ENCODE peak calls at places on chromosomes 4 and X, in four cellular contexts. K, N, L and G are unnamed samples.

GRCh38 chrX:150688911-150689451 is 4.2 kb upstream of the MTMR1 start:
- DNase-seq in K (no peak), N (no peak), L (peak; percentile 29), G (peak; percentile 15)

GRCh38 chrX:45515262-45516215 is 314.9 kb upstream of the DIPK2B start:
- DNase-seq in N (peak; percentile 21), L (peak; percentile 71), K (no peak), G (peak; percentile 42)

GRCh38 chr4:103887191-103887590 is 167.4 kb upstream of the TACR3 start:
- DNase-seq in L (no peak), N (no peak), K (no peak), G (no peak)

GRCh38 chr4:4677825-4678522 is 136.1 kb upstream of the STX18 start:
- DNase-seq in N (peak; percentile 40), K (no peak), L (no peak), G (peak; percentile 48)

GRCh38 chr4:141132689-141133145 is 552 bp downstream of the RNF150 start:
- DNase-seq in N (no peak), K (no peak), L (no peak), G (peak; percentile 50)

GRCh38 chr4:1568855-1569460 is 115.2 kb downstream of the FAM53A start:
- DNase-seq in L (no peak), K (no peak), N (no peak), G (no peak)

GRCh38 chr4:41525129-41525528 is 12.8 kb upstream of the LIMCH1 start:
- DNase-seq in K (no peak), N (no peak), L (no peak), G (no peak)

GRCh38 chr4:1183985-1184773 is 11.8 kb upstream of the SPON2 start:
- DNase-seq in N (no peak), K (peak; percentile 64), L (no peak), G (no peak)

GRCh38 chrX:26026179-26026578 is 112.0 kb upstream of the MAGEB18 start:
- DNase-seq in N (no peak), K (no peak), L (no peak), G (no peak)

GRCh38 chr4:133154725-133155124 is 5.6 kb downstream of the PCDH10 start:
- DNase-seq in N (peak; percentile 36), K (no peak), L (peak; percentile 4), G (peak; percentile 16)

GRCh38 chr4:3342182-3342854 is 49.5 kb downstream of the RGS12 start:
- DNase-seq in N (no peak), K (no peak), L (peak; percentile 85), G (peak; percentile 6)

GRCh38 chrX:120474085-120474484 is 5.0 kb upstream of the LAMP2 start:
- DNase-seq in N (no peak), L (no peak), K (no peak), G (no peak)

GRCh38 chr4:132614682-132615081 is 534.4 kb upstream of the PCDH10 start:
- DNase-seq in K (no peak), N (no peak), L (no peak), G (no peak)

GRCh38 chr4:157052429-157053040 is 23.4 kb upstream of the GLRB start:
- DNase-seq in K (no peak), N (no peak), L (no peak), G (no peak)

GRCh38 chr4:99885063-99885664 is 9.1 kb downstream of the LAMTOR3 start:
- DNase-seq in K (no peak), N (peak; percentile 62), L (peak; percentile 21), G (peak; percentile 19)

GRCh38 chr4:115575851-115576250 is 462.4 kb upstream of the NDST4 start:
- DNase-seq in L (no peak), K (no peak), N (no peak), G (no peak)

GRCh38 chrX:48558270-48558669 is 16.0 kb upstream of the RBM3 start:
- DNase-seq in L (no peak), N (no peak), K (no peak), G (peak; percentile 1)

GRCh38 chrX:139423186-139423585 is 107.4 kb upstream of the F9 start:
- DNase-seq in K (no peak), N (no peak), L (no peak), G (no peak)

GRCh38 chrX:65035451-65035779 is 59.2 kb upstream of the ZC4H2 start:
- DNase-seq in N (peak; percentile 24), L (no peak), K (no peak), G (no peak)

GRCh38 chr4:24235609-24236008 is 345.8 kb upstream of the PPARGC1A start:
- DNase-seq in K (no peak), N (no peak), L (no peak), G (no peak)

GRCh38 chr4:171202908-171203307 is 610.3 kb upstream of the GALNTL6 start:
- DNase-seq in L (no peak), K (no peak), N (no peak), G (no peak)

GRCh38 chr4:48409203-48409602 is 67.9 kb downstream of the SLAIN2 start:
- DNase-seq in N (no peak), K (no peak), L (no peak), G (no peak)

GRCh38 chrX:11759461-11760311 is 1.6 kb downstream of the MSL3 start:
- DNase-seq in L (peak; percentile 88), N (peak; percentile 90), K (peak; percentile 70), G (peak; percentile 77)

GRCh38 chr4:179151770-179152169 is 1709.5 kb upstream of the AGA start:
- DNase-seq in N (no peak), K (no peak), L (no peak), G (no peak)

GRCh38 chr4:179941911-179942310 is 2301.3 kb upstream of the TENM3 start:
- DNase-seq in L (no peak), K (no peak), N (no peak), G (no peak)

GRCh38 chr4:128306992-128307581 is 19.5 kb upstream of the PGRMC2 start:
- DNase-seq in L (no peak), N (peak; percentile 56), K (no peak), G (no peak)

GRCh38 chr4:3071811-3072210 is 2.5 kb downstream of the HTT-AS start:
- DNase-seq in L (no peak), N (no peak), K (no peak), G (no peak)

GRCh38 chrX:128106630-128107029 is 54.4 kb upstream of the ACTRT1 start:
- DNase-seq in L (peak; percentile 3), K (no peak), N (peak; percentile 0), G (peak; percentile 45)

GRCh38 chr4:142435599-142436235 is 410.4 kb downstream of the INPP4B start:
- DNase-seq in N (no peak), K (no peak), L (no peak), G (no peak)

GRCh38 chr4:77501851-77502250 is 103.8 kb upstream of the CXCL13 start:
- DNase-seq in L (no peak), K (no peak), N (no peak), G (no peak)

GRCh38 chr4:127162741-127163140 is 470.0 kb upstream of the INTU start:
- DNase-seq in L (no peak), K (no peak), N (no peak), G (no peak)

GRCh38 chr4:151537726-151538125 is 128.8 kb downstream of the FHIP1A start:
- DNase-seq in K (no peak), L (no peak), N (no peak), G (no peak)

GRCh38 chr4:7195546-7196282 is 3.4 kb downstream of the SORCS2 start:
- DNase-seq in L (no peak), N (no peak), K (no peak), G (no peak)

GRCh38 chrX:2684256-2684655 is 6.8 kb upstream of the CD99 start:
- DNase-seq in L (no peak), K (no peak), N (no peak), G (no peak)

GRCh38 chr4:13236485-13236884 is 247.7 kb downstream of the RAB28 start:
- DNase-seq in K (no peak), N (no peak), L (peak; percentile 93), G (no peak)

GRCh38 chr4:115154826-115155225 is 41.4 kb upstream of the NDST4 start:
- DNase-seq in L (no peak), N (no peak), K (no peak), G (peak; percentile 13)

GRCh38 chr4:98728871-98729270 is 70.5 kb upstream of the TSPAN5 start:
- DNase-seq in K (no peak), L (no peak), N (no peak), G (no peak)

GRCh38 chr4:182280439-182281111 is 37.4 kb downstream of the TENM3 start:
- DNase-seq in K (no peak), N (no peak), L (no peak), G (no peak)

GRCh38 chr4:161254375-161254774 is 909.4 kb downstream of the FSTL5 start:
- DNase-seq in K (no peak), L (no peak), N (no peak), G (no peak)

GRCh38 chrX:14903891-14904290 is 30.7 kb downstream of the MOSPD2 start:
- DNase-seq in L (no peak), N (no peak), K (no peak), G (no peak)
- TF ChIP-seq TARDBP in L (no peak), N (no peak), K (no peak), G (no peak)

GRCh38 chr4:109303141-109303499 is 662 bp upstream of the COL25A1 start:
- DNase-seq in K (no peak), N (no peak), L (no peak), G (peak; percentile 54)
- TF ChIP-seq FOXK2 in K (no peak), N (no peak), L (no peak), G (no peak)

GRCh38 chr4:124529131-124529530 is 183.4 kb downstream of the ANKRD50 start:
- DNase-seq in L (no peak), K (no peak), N (no peak), G (no peak)

GRCh38 chr4:124527364-124527763 is 185.2 kb downstream of the ANKRD50 start:
- DNase-seq in K (no peak), L (no peak), N (no peak), G (no peak)

GRCh38 chr4:124534133-124534532 is 178.4 kb downstream of the ANKRD50 start:
- DNase-seq in N (no peak), L (no peak), K (no peak), G (no peak)

GRCh38 chr4:124526760-124527159 is 185.8 kb downstream of the ANKRD50 start:
- DNase-seq in L (peak; percentile 76), K (no peak), N (no peak), G (no peak)

DNA sequence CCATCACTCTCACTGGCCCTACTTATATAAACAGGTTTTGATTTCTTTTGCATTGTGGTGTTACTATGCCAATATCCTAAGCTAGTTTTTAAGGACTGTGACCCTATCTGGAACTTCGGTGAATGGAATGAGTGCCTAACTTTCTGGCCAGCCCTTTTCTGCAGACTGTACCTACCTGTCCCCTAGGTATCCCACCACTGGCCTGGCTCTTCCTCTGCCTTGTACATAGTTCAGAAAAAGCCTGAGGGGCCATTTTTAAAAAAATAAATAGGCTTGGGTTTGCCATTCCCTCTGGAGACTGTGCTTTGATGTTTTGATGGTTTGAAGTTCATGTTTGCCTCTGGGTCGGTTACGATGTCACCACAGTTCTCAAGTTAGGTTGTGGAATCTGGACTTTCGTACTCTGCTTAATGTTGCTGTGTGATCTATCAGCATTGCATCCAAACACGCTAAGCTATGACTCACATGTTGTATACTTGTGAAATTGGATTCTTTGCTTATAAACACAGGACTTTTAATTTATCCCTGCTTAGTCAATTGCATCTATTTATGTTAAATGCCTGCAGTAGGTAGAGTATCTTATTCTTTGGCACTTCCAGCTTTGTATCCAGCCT is 182.0 kb downstream of the ANKRD50 start:
- DNase-seq in K (no peak), N (no peak), L (peak; percentile 99), G (no peak)
- TF ChIP-seq TARDBP in K (no peak), N (no peak), L (peak; percentile 90), G (no peak)

GRCh38 chrX:69158166-69159040 is 6.8 kb downstream of the PJA1 start:
- DNase-seq in L (peak; percentile 23), N (peak; percentile 59), K (no peak), G (peak; percentile 69)
- TF ChIP-seq FOXK2 in L (no peak), N (no peak), K (no peak), G (no peak)